ENCODE peak calls at places on chromosomes 7 and 10, in four cellular contexts. One of them, this sample, is unnamed.

GRCh38 chr10:42637142-42637541 is 1.2 kb downstream of the ZNF33B start:
- DNase-seq in GM12865: no peak
- DNase-seq in cardiac fibroblast: no peak
- DNase-seq in CD8-positive, alpha-beta memory T cell: no peak
- DNase-seq in this sample: no peak

GRCh38 chr7:155785536-155785935 is 26.7 kb downstream of the SHH start:
- DNase-seq in cardiac fibroblast: peak
- DNase-seq in CD8-positive, alpha-beta memory T cell: no peak
- DNase-seq in GM12865: no peak
- DNase-seq in this sample: no peak

GRCh38 chr7:87056346-87056745 is 3.1 kb downstream of the ELAPOR2 start:
- DNase-seq in CD8-positive, alpha-beta memory T cell: no peak
- DNase-seq in GM12865: no peak
- DNase-seq in cardiac fibroblast: peak
- DNase-seq in this sample: no peak

GRCh38 chr10:24866615-24867583 is 85.5 kb downstream of the PRTFDC1 start:
- DNase-seq in CD8-positive, alpha-beta memory T cell: no peak
- DNase-seq in cardiac fibroblast: peak
- DNase-seq in GM12865: no peak
- DNase-seq in this sample: no peak

GRCh38 chr10:6713716-6714115 is 133.6 kb upstream of the PRKCQ start:
- DNase-seq in CD8-positive, alpha-beta memory T cell: no peak
- DNase-seq in cardiac fibroblast: no peak
- DNase-seq in GM12865: no peak
- DNase-seq in this sample: no peak

GRCh38 chr10:109892885-109893284 is 30.4 kb downstream of the XPNPEP1 start:
- DNase-seq in cardiac fibroblast: peak
- DNase-seq in GM12865: no peak
- DNase-seq in CD8-positive, alpha-beta memory T cell: no peak
- DNase-seq in this sample: no peak

GRCh38 chr7:29019896-29020295 is 61.8 kb upstream of the TRIL start:
- DNase-seq in CD8-positive, alpha-beta memory T cell: no peak
- DNase-seq in cardiac fibroblast: no peak
- DNase-seq in GM12865: no peak
- DNase-seq in this sample: no peak

GRCh38 chr10:110610308-110610774 is 33.8 kb upstream of the RBM20 start:
- DNase-seq in CD8-positive, alpha-beta memory T cell: peak
- DNase-seq in GM12865: peak
- DNase-seq in cardiac fibroblast: peak
- DNase-seq in this sample: no peak

GRCh38 chr10:132987671-132988571 is 45.6 kb upstream of the CFAP46 start:
- DNase-seq in GM12865: no peak
- DNase-seq in CD8-positive, alpha-beta memory T cell: no peak
- DNase-seq in cardiac fibroblast: peak
- DNase-seq in this sample: no peak

GRCh38 chr7:14424675-14425074 is 435.2 kb upstream of the ETV1 start:
- DNase-seq in CD8-positive, alpha-beta memory T cell: no peak
- DNase-seq in cardiac fibroblast: peak
- DNase-seq in GM12865: no peak
- DNase-seq in this sample: no peak

GRCh38 chr10:100993986-100994708 is 5.5 kb upstream of the LZTS2 start:
- DNase-seq in cardiac fibroblast: peak
- DNase-seq in GM12865: no peak
- DNase-seq in CD8-positive, alpha-beta memory T cell: no peak
- DNase-seq in this sample: no peak

DNA sequence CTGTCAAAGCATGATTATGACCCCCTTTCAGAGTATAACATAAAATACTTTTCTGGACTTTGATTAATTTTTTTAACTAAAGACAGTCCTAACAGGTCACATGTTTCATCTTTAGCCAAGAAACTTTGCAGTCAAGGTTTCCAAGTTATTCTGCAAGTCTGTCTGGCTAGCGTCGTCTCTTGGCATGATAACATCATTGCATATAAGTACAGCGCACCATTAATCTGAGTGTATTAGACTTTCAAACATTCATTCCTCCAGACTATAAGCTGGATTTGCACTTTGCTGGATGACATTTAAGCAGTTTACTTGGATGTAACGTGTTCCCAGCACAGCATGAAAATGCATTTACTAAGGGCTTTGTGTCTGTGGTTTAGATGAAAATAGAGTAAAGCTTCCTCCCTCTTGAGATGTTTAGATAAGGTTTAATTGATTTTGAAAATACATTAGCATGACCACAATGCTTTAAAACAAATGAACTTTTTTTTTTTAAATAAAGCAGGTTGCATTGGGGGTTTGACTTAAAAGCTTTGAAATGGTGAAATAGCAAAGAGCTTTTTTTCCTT is 349.0 kb upstream of the MTPN start:
- DNase-seq in CD8-positive, alpha-beta memory T cell: no peak
- DNase-seq in GM12865: no peak
- DNase-seq in cardiac fibroblast: no peak
- DNase-seq in this sample: no peak
- H3K4me3 ChIP-seq in CD8-positive, alpha-beta memory T cell: no peak
- H3K4me3 ChIP-seq in GM12865: no peak
- H3K4me3 ChIP-seq in cardiac fibroblast: no peak
- H3K4me3 ChIP-seq in this sample: no peak

GRCh38 chr10:49614242-49615198 is 683 bp downstream of the CHAT start:
- DNase-seq in cardiac fibroblast: no peak
- DNase-seq in GM12865: no peak
- DNase-seq in CD8-positive, alpha-beta memory T cell: no peak
- DNase-seq in this sample: no peak

GRCh38 chr10:49613160-49613881 is 516 bp upstream of the CHAT start:
- DNase-seq in CD8-positive, alpha-beta memory T cell: no peak
- DNase-seq in cardiac fibroblast: no peak
- DNase-seq in GM12865: no peak
- DNase-seq in this sample: no peak

GRCh38 chr10:49612513-49613159 is 1.2 kb upstream of the CHAT start:
- DNase-seq in CD8-positive, alpha-beta memory T cell: no peak
- DNase-seq in GM12865: no peak
- DNase-seq in cardiac fibroblast: no peak
- DNase-seq in this sample: no peak

GRCh38 chr10:49615213-49615612 is 1.4 kb downstream of the CHAT start:
- DNase-seq in CD8-positive, alpha-beta memory T cell: no peak
- DNase-seq in GM12865: no peak
- DNase-seq in cardiac fibroblast: no peak
- DNase-seq in this sample: no peak

GRCh38 chr10:49613882-49614241 is at the start of gene CHAT:
- DNase-seq in CD8-positive, alpha-beta memory T cell: no peak
- DNase-seq in GM12865: no peak
- DNase-seq in cardiac fibroblast: no peak
- DNase-seq in this sample: no peak
- H3K4me3 ChIP-seq in CD8-positive, alpha-beta memory T cell: no peak
- H3K4me3 ChIP-seq in GM12865: no peak
- H3K4me3 ChIP-seq in cardiac fibroblast: no peak
- H3K4me3 ChIP-seq in this sample: no peak

GRCh38 chr7:18087031-18087686 is 59.5 kb upstream of the PRPS1L1 start:
- DNase-seq in cardiac fibroblast: peak
- DNase-seq in CD8-positive, alpha-beta memory T cell: no peak
- DNase-seq in GM12865: no peak
- DNase-seq in this sample: no peak
- H3K4me3 ChIP-seq in cardiac fibroblast: peak
- H3K4me3 ChIP-seq in CD8-positive, alpha-beta memory T cell: no peak
- H3K4me3 ChIP-seq in GM12865: no peak
- H3K4me3 ChIP-seq in this sample: peak

GRCh38 chr7:134546903-134547737 is 1.8 kb upstream of the AKR1B15 start:
- DNase-seq in cardiac fibroblast: peak
- DNase-seq in GM12865: no peak
- DNase-seq in CD8-positive, alpha-beta memory T cell: peak
- DNase-seq in this sample: no peak
- H3K4me3 ChIP-seq in cardiac fibroblast: peak
- H3K4me3 ChIP-seq in GM12865: peak
- H3K4me3 ChIP-seq in CD8-positive, alpha-beta memory T cell: no peak
- H3K4me3 ChIP-seq in this sample: peak

This sample was measured in vagina.